ENCODE peak calls at places on chromosomes 13 and 19, in six cellular contexts. Z is body of pancreas, Y is foreskin fibroblast, O is brain microvascular endothelial cell, J is colonic mucosa, D is cardiac fibroblast. X is an unnamed sample.

GRCh38 chr13:37561031-37561430 is 37.5 kb downstream of the POSTN start:
- DNase-seq in Y (peak; percentile 26), J (no peak), O (no peak), D (peak; percentile 51), Z (no peak), X (no peak)

GRCh38 chr13:21123956-21124355 is 52.4 kb downstream of the SKA3 start:
- DNase-seq in O (no peak), Z (no peak), Y (no peak), D (no peak), J (no peak), X (no peak)

GRCh38 chr19:10452726-10453620 is 32.6 kb downstream of the PDE4A start:
- DNase-seq in D (no peak), J (no peak), Y (no peak), Z (no peak), O (no peak), X (no peak)

GRCh38 chr13:84896128-84896527 is 903.1 kb downstream of the SLITRK6 start:
- DNase-seq in Y (peak; percentile 75), Z (peak; percentile 37), O (peak; percentile 27), D (peak; percentile 74), J (peak; percentile 37), X (no peak)

GRCh38 chr13:93865235-93865634 is 614.2 kb downstream of the DCT start:
- DNase-seq in Z (no peak), J (no peak), D (no peak), O (no peak), Y (no peak), X (no peak)

GRCh38 chr13:45456196-45456972 is 8.4 kb upstream of the COG3 start:
- DNase-seq in Z (no peak), J (no peak), O (peak; percentile 22), D (peak; percentile 61), Y (peak; percentile 72), X (no peak)

GRCh38 chr13:50386527-50387123 is 371.4 kb downstream of the KCNRG start:
- DNase-seq in D (peak; percentile 23), Z (no peak), O (peak; percentile 40), Y (peak; percentile 73), J (no peak), X (no peak)

GRCh38 chr19:45439569-45440258 is 16.0 kb upstream of the ERCC1 start:
- DNase-seq in D (peak; percentile 80), J (peak; percentile 80), Z (peak; percentile 79), O (peak; percentile 77), Y (peak; percentile 94), X (no peak)

GRCh38 chr13:109412232-109412935 is 374.0 kb downstream of the IRS2 start:
- DNase-seq in D (peak; percentile 48), Y (peak; percentile 49), J (peak; percentile 26), O (peak; percentile 70), Z (peak; percentile 25), X (peak; percentile 69)

GRCh38 chr13:39210961-39211534 is 172.8 kb downstream of the NHLRC3 start:
- DNase-seq in Y (peak; percentile 70), O (peak; percentile 23), J (no peak), D (peak; percentile 71), Z (no peak), X (no peak)

GRCh38 chr19:44657211-44657921 is 13.7 kb downstream of the PVR start:
- DNase-seq in Z (peak; percentile 64), J (peak; percentile 68), D (peak; percentile 77), O (peak; percentile 58), Y (peak; percentile 74), X (no peak)

GRCh38 chr13:48155850-48156249 is 60.9 kb upstream of the MED4 start:
- DNase-seq in J (no peak), D (peak; percentile 82), Y (peak; percentile 19), Z (no peak), O (peak; percentile 40), X (peak; percentile 26)

GRCh38 chr13:112918746-112919145 is 50.3 kb upstream of the MCF2L start:
- DNase-seq in Z (no peak), D (no peak), O (no peak), J (no peak), Y (no peak), X (no peak)

GRCh38 chr13:40800559-40800958 is 11.1 kb downstream of the SLC25A15 start:
- DNase-seq in O (no peak), D (no peak), Y (no peak), J (no peak), Z (peak; percentile 49), X (no peak)

GRCh38 chr19:42420055-42420544 is 7.1 kb downstream of the LIPE start:
- DNase-seq in Y (peak; percentile 72), D (peak; percentile 63), O (peak; percentile 44), Z (peak; percentile 53), J (peak; percentile 69), X (no peak)

GRCh38 chr13:29472317-29472961 is 123.0 kb downstream of the SLC7A1 start:
- DNase-seq in Y (peak; percentile 74), D (peak; percentile 76), Z (peak; percentile 56), J (peak; percentile 46), O (peak; percentile 62), X (no peak)

GRCh38 chr13:114027046-114027760 is 53.3 kb upstream of the C13orf46 start:
- DNase-seq in Z (no peak), O (no peak), D (peak; percentile 36), J (no peak), Y (peak; percentile 71), X (no peak)

GRCh38 chr13:114029866-114030625 is 56.2 kb upstream of the C13orf46 start:
- DNase-seq in Z (no peak), J (no peak), O (no peak), Y (no peak), D (no peak), X (no peak)

GRCh38 chr13:114026128-114026880 is 52.4 kb upstream of the C13orf46 start:
- DNase-seq in D (no peak), Z (no peak), J (no peak), O (no peak), Y (no peak), X (no peak)

GRCh38 chr13:114025432-114026127 is 51.7 kb upstream of the C13orf46 start:
- DNase-seq in D (peak; percentile 46), J (no peak), Y (peak; percentile 85), O (peak; percentile 61), Z (no peak), X (no peak)

GRCh38 chr13:114027826-114028225 is 54.0 kb upstream of the C13orf46 start:
- DNase-seq in D (no peak), Y (no peak), Z (no peak), J (no peak), O (no peak), X (no peak)
- H3K4me3 ChIP-seq in D (no peak overlapping the region), Y (no peak overlapping the region), Z (no peak overlapping the region), J (no peak overlapping the region), O (no peak overlapping the region), X (no peak overlapping the region)

GRCh38 chr13:79018166-79018565 is 359.2 kb upstream of the OBI1 start:
- DNase-seq in Z (no peak), Y (no peak), J (no peak), O (no peak), D (no peak), X (no peak)
- TF ChIP-seq CTCF in Z (no peak), Y (no peak), J (no peak), O (no peak), D (no peak), X (peak; percentile 1)

DNA sequence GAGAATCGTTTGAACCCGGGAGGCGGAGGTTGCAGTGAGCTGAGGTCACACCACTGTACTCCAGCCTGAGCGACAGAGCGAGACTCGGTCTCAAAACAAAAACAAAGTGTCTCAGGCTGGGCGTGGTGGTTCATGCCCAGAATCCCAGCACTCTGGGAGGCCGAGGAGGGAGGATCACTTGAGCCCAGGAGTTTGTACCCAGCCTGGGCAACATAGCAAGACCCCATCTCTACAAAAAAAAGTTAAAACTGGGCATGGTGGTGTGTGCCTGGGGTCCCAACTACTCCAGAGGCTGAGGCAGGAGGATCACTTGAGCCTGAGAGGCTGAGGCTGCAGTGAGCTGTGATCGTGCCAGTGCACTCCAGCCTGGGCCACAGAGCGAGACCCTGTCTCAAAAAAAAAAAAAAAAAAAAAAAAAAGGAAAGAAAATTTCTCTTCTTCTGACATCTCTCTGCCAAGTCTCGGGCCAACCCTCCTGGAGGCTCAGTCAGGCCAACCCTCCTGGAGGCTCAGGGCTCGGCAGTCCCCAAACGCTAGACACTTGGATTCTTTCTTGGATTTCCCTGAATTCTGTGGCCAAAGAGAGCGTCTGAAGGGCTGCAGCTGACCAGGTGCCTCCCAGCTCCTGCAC is 26.3 kb downstream of the ARID3A start:
- DNase-seq in D (no peak), Z (no peak), J (no peak), O (peak; percentile 22), Y (no peak), X (no peak)
- H3K4me3 ChIP-seq in D (no peak overlapping the region), Z (no peak overlapping the region), J (no peak overlapping the region), O (no peak overlapping the region), Y (no peak overlapping the region), X (no peak overlapping the region)

DNA sequence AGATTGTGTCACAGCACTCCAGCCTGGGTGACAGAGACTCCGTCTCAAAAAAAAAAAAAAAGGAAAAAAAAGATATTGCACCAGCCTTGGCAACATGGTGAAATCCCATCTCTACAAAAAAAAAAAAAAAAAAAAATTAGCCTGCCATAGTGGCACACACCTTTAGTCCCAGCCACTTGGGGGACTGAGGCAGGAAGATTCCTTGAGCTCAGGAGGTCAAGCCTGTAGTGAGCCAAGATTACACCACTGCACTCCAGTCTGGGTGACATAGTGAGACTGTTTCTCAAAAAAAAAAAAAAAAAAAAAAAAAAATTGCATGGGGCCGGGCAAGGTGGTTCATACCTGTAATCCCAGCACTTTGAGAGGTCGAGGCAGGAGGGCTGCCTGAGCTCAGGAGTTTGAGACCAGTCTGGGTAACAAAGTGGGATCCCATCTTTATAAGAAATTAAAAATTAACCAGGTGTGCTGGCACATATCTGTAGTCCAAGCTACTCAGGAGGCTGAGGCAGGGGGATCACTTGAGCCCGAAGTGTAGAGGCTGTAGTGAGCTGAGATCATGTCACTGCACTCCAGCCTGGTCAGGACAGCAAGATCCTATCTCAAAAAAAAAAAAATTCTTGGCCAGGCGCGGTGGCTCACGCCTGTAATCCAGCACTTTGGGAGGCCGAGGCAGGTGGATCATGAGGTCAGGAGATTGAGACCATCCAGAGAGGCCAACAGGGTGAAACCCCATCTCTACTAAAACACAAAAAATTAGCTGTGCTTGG is 7.1 kb upstream of the HDGFL2 start:
- DNase-seq in J (no peak), Z (no peak), D (no peak), Y (no peak), O (no peak), X (no peak)
- TF ChIP-seq CTCF in J (no peak), Z (no peak), D (no peak), Y (no peak), O (no peak), X (no peak)

GRCh38 chr19:43584484-43584883 is 8.9 kb downstream of the PINLYP start:
- DNase-seq in Z (no peak), O (no peak), J (no peak), Y (no peak), D (no peak), X (no peak)

GRCh38 chr19:43578787-43579186 is 3.2 kb downstream of the PINLYP start:
- DNase-seq in J (no peak), O (no peak), D (no peak), Z (no peak), Y (no peak), X (no peak)

GRCh38 chr19:43586346-43586745 is 9.6 kb downstream of the IRGQ start:
- DNase-seq in J (no peak), Z (no peak), O (no peak), D (no peak), Y (no peak), X (no peak)

GRCh38 chr19:43582495-43582894 is 6.9 kb downstream of the PINLYP start:
- DNase-seq in D (no peak), Y (no peak), Z (no peak), O (no peak), J (no peak), X (no peak)

GRCh38 chr19:43581467-43581866 is 5.9 kb downstream of the PINLYP start:
- DNase-seq in Y (no peak), J (no peak), O (no peak), D (no peak), Z (no peak), X (no peak)
- H3K4me3 ChIP-seq in Y (peak overlapping the region; percentile 26), J (peak overlapping the region; percentile 33), O (no peak overlapping the region), D (no peak overlapping the region), Z (no peak overlapping the region), X (no peak overlapping the region)